ENCODE peak calls at places on chromosome 9, in eight cellular contexts. One of them, this sample, is unnamed.

GRCh38 chr9:132982508-132982907 is 4.0 kb downstream of the GFI1B start:
- DNase-seq in CD4-positive, alpha-beta T cell: no peak
- DNase-seq in anterior cingulate cortex: no peak
- DNase-seq in activated effector memory CD4-positive, alpha-beta T cell treated with Interleukin-2 at 50 U/mL for 16 hours: no peak
- DNase-seq in GM03348: no peak
- DNase-seq in left lobe of liver: no peak
- DNase-seq in NCI-H2107: no peak
- DNase-seq in stimulated activated CD8-positive, alpha-beta memory T cell treated with anti-CD3 and anti-CD28 coated beads, Interleukin-4, amount 100 ng/mL, for 24 hours: no peak
- DNase-seq in this sample: no peak

GRCh38 chr9:120965344-120966004 is 38.9 kb upstream of the TRAF1 start:
- DNase-seq in anterior cingulate cortex: peak
- DNase-seq in left lobe of liver: no peak
- DNase-seq in stimulated activated CD8-positive, alpha-beta memory T cell treated with anti-CD3 and anti-CD28 coated beads, Interleukin-4, amount 100 ng/mL, for 24 hours: no peak
- DNase-seq in GM03348: no peak
- DNase-seq in NCI-H2107: no peak
- DNase-seq in activated effector memory CD4-positive, alpha-beta T cell treated with Interleukin-2 at 50 U/mL for 16 hours: no peak
- DNase-seq in CD4-positive, alpha-beta T cell: no peak
- DNase-seq in this sample: no peak

GRCh38 chr9:81971727-81972126 is 16.8 kb upstream of the SPATA31D1 start:
- DNase-seq in GM03348: no peak
- DNase-seq in activated effector memory CD4-positive, alpha-beta T cell treated with Interleukin-2 at 50 U/mL for 16 hours: no peak
- DNase-seq in stimulated activated CD8-positive, alpha-beta memory T cell treated with anti-CD3 and anti-CD28 coated beads, Interleukin-4, amount 100 ng/mL, for 24 hours: no peak
- DNase-seq in left lobe of liver: no peak
- DNase-seq in NCI-H2107: no peak
- DNase-seq in anterior cingulate cortex: no peak
- DNase-seq in CD4-positive, alpha-beta T cell: no peak
- DNase-seq in this sample: no peak

GRCh38 chr9:133584559-133585476 is 24.4 kb downstream of the FAM163B start:
- DNase-seq in stimulated activated CD8-positive, alpha-beta memory T cell treated with anti-CD3 and anti-CD28 coated beads, Interleukin-4, amount 100 ng/mL, for 24 hours: no peak
- DNase-seq in CD4-positive, alpha-beta T cell: no peak
- DNase-seq in left lobe of liver: no peak
- DNase-seq in anterior cingulate cortex: no peak
- DNase-seq in activated effector memory CD4-positive, alpha-beta T cell treated with Interleukin-2 at 50 U/mL for 16 hours: no peak
- DNase-seq in GM03348: peak
- DNase-seq in NCI-H2107: peak
- DNase-seq in this sample: no peak

GRCh38 chr9:110048976-110049698 is 158.8 kb downstream of the C9orf152 start:
- DNase-seq in activated effector memory CD4-positive, alpha-beta T cell treated with Interleukin-2 at 50 U/mL for 16 hours: no peak
- DNase-seq in GM03348: no peak
- DNase-seq in stimulated activated CD8-positive, alpha-beta memory T cell treated with anti-CD3 and anti-CD28 coated beads, Interleukin-4, amount 100 ng/mL, for 24 hours: no peak
- DNase-seq in NCI-H2107: no peak
- DNase-seq in anterior cingulate cortex: no peak
- DNase-seq in CD4-positive, alpha-beta T cell: no peak
- DNase-seq in left lobe of liver: no peak
- DNase-seq in this sample: no peak

GRCh38 chr9:88092699-88093359 is 45.4 kb downstream of the SPATA31C2 start:
- DNase-seq in activated effector memory CD4-positive, alpha-beta T cell treated with Interleukin-2 at 50 U/mL for 16 hours: no peak
- DNase-seq in stimulated activated CD8-positive, alpha-beta memory T cell treated with anti-CD3 and anti-CD28 coated beads, Interleukin-4, amount 100 ng/mL, for 24 hours: no peak
- DNase-seq in CD4-positive, alpha-beta T cell: no peak
- DNase-seq in GM03348: no peak
- DNase-seq in left lobe of liver: no peak
- DNase-seq in anterior cingulate cortex: no peak
- DNase-seq in NCI-H2107: no peak
- DNase-seq in this sample: no peak

GRCh38 chr9:109468927-109469326 is 29.2 kb downstream of the PTPN3 start:
- DNase-seq in anterior cingulate cortex: no peak
- DNase-seq in GM03348: no peak
- DNase-seq in NCI-H2107: no peak
- DNase-seq in activated effector memory CD4-positive, alpha-beta T cell treated with Interleukin-2 at 50 U/mL for 16 hours: no peak
- DNase-seq in stimulated activated CD8-positive, alpha-beta memory T cell treated with anti-CD3 and anti-CD28 coated beads, Interleukin-4, amount 100 ng/mL, for 24 hours: no peak
- DNase-seq in left lobe of liver: no peak
- DNase-seq in CD4-positive, alpha-beta T cell: no peak
- DNase-seq in this sample: no peak

GRCh38 chr9:17470449-17470848 is 108.4 kb upstream of the SH3GL2 start:
- DNase-seq in activated effector memory CD4-positive, alpha-beta T cell treated with Interleukin-2 at 50 U/mL for 16 hours: no peak
- DNase-seq in anterior cingulate cortex: no peak
- DNase-seq in GM03348: no peak
- DNase-seq in CD4-positive, alpha-beta T cell: no peak
- DNase-seq in left lobe of liver: no peak
- DNase-seq in NCI-H2107: no peak
- DNase-seq in stimulated activated CD8-positive, alpha-beta memory T cell treated with anti-CD3 and anti-CD28 coated beads, Interleukin-4, amount 100 ng/mL, for 24 hours: no peak
- DNase-seq in this sample: no peak

GRCh38 chr9:137252555-137253506 is 1.7 kb downstream of the STPG3 start:
- DNase-seq in CD4-positive, alpha-beta T cell: no peak
- DNase-seq in stimulated activated CD8-positive, alpha-beta memory T cell treated with anti-CD3 and anti-CD28 coated beads, Interleukin-4, amount 100 ng/mL, for 24 hours: no peak
- DNase-seq in NCI-H2107: no peak
- DNase-seq in left lobe of liver: no peak
- DNase-seq in activated effector memory CD4-positive, alpha-beta T cell treated with Interleukin-2 at 50 U/mL for 16 hours: no peak
- DNase-seq in GM03348: no peak
- DNase-seq in anterior cingulate cortex: no peak
- DNase-seq in this sample: no peak

GRCh38 chr9:13992136-13992798 is 321.7 kb downstream of the NFIB start:
- DNase-seq in GM03348: no peak
- DNase-seq in NCI-H2107: no peak
- DNase-seq in left lobe of liver: no peak
- DNase-seq in CD4-positive, alpha-beta T cell: no peak
- DNase-seq in anterior cingulate cortex: no peak
- DNase-seq in stimulated activated CD8-positive, alpha-beta memory T cell treated with anti-CD3 and anti-CD28 coated beads, Interleukin-4, amount 100 ng/mL, for 24 hours: no peak
- DNase-seq in activated effector memory CD4-positive, alpha-beta T cell treated with Interleukin-2 at 50 U/mL for 16 hours: no peak
- DNase-seq in this sample: no peak

GRCh38 chr9:15915711-15916110 is 362.9 kb downstream of the CCDC171 start:
- DNase-seq in activated effector memory CD4-positive, alpha-beta T cell treated with Interleukin-2 at 50 U/mL for 16 hours: no peak
- DNase-seq in NCI-H2107: no peak
- DNase-seq in anterior cingulate cortex: no peak
- DNase-seq in CD4-positive, alpha-beta T cell: no peak
- DNase-seq in left lobe of liver: no peak
- DNase-seq in stimulated activated CD8-positive, alpha-beta memory T cell treated with anti-CD3 and anti-CD28 coated beads, Interleukin-4, amount 100 ng/mL, for 24 hours: no peak
- DNase-seq in GM03348: no peak
- DNase-seq in this sample: no peak

GRCh38 chr9:117081641-117082317 is 333.1 kb downstream of the ASTN2 start:
- DNase-seq in NCI-H2107: no peak
- DNase-seq in CD4-positive, alpha-beta T cell: no peak
- DNase-seq in GM03348: no peak
- DNase-seq in stimulated activated CD8-positive, alpha-beta memory T cell treated with anti-CD3 and anti-CD28 coated beads, Interleukin-4, amount 100 ng/mL, for 24 hours: no peak
- DNase-seq in anterior cingulate cortex: no peak
- DNase-seq in activated effector memory CD4-positive, alpha-beta T cell treated with Interleukin-2 at 50 U/mL for 16 hours: no peak
- DNase-seq in left lobe of liver: no peak
- DNase-seq in this sample: no peak

GRCh38 chr9:69981686-69982450 is 61.8 kb upstream of the MAMDC2 start:
- DNase-seq in activated effector memory CD4-positive, alpha-beta T cell treated with Interleukin-2 at 50 U/mL for 16 hours: no peak
- DNase-seq in GM03348: peak
- DNase-seq in stimulated activated CD8-positive, alpha-beta memory T cell treated with anti-CD3 and anti-CD28 coated beads, Interleukin-4, amount 100 ng/mL, for 24 hours: no peak
- DNase-seq in CD4-positive, alpha-beta T cell: no peak
- DNase-seq in NCI-H2107: no peak
- DNase-seq in left lobe of liver: no peak
- DNase-seq in anterior cingulate cortex: no peak
- DNase-seq in this sample: no peak

GRCh38 chr9:78539904-78540303 is 243.0 kb downstream of the PSAT1 start:
- DNase-seq in left lobe of liver: peak
- DNase-seq in stimulated activated CD8-positive, alpha-beta memory T cell treated with anti-CD3 and anti-CD28 coated beads, Interleukin-4, amount 100 ng/mL, for 24 hours: no peak
- DNase-seq in CD4-positive, alpha-beta T cell: no peak
- DNase-seq in anterior cingulate cortex: no peak
- DNase-seq in NCI-H2107: no peak
- DNase-seq in activated effector memory CD4-positive, alpha-beta T cell treated with Interleukin-2 at 50 U/mL for 16 hours: no peak
- DNase-seq in GM03348: peak
- DNase-seq in this sample: no peak

This sample was measured in activated T-helper 1 cell treated with Interleukin-2 at 50 U/mL for 16 hours.